ENCODE peak calls at places on chromosomes 4 and X, in six cellular contexts. One of them, this sample, is unnamed.

GRCh38 chrX:76148753-76149152 is 24.1 kb upstream of the PBDC1 start:
- DNase-seq in WTC11: peak; percentile 15
- DNase-seq in cerebellum: no peak
- DNase-seq in NCI-H1694 treated with DMSO at 0.1 percent for 48 hours: peak; percentile 14
- DNase-seq in stimulated activated CD4-positive, alpha-beta T cell treated with anti-CD3 and anti-CD28 coated beads, TNF-alpha, amount 100 ng/mL, for 1 hour: no peak
- DNase-seq in NCI-H1105: no peak
- DNase-seq in this sample: peak; percentile 2

GRCh38 chrX:3527811-3528210 is 181.4 kb upstream of the MXRA5 start:
- DNase-seq in WTC11: no peak
- DNase-seq in cerebellum: no peak
- DNase-seq in NCI-H1694 treated with DMSO at 0.1 percent for 48 hours: no peak
- DNase-seq in stimulated activated CD4-positive, alpha-beta T cell treated with anti-CD3 and anti-CD28 coated beads, TNF-alpha, amount 100 ng/mL, for 1 hour: no peak
- DNase-seq in NCI-H1105: no peak
- DNase-seq in this sample: no peak

GRCh38 chr4:74624351-74625151 is 169.8 kb downstream of the BTC start:
- DNase-seq in WTC11: no peak
- DNase-seq in cerebellum: no peak
- DNase-seq in NCI-H1694 treated with DMSO at 0.1 percent for 48 hours: no peak
- DNase-seq in stimulated activated CD4-positive, alpha-beta T cell treated with anti-CD3 and anti-CD28 coated beads, TNF-alpha, amount 100 ng/mL, for 1 hour: no peak
- DNase-seq in NCI-H1105: no peak
- DNase-seq in this sample: no peak

GRCh38 chrX:98380556-98380955 is 1496.8 kb downstream of the RPA4 start:
- DNase-seq in WTC11: peak; percentile 13
- DNase-seq in cerebellum: no peak
- DNase-seq in NCI-H1694 treated with DMSO at 0.1 percent for 48 hours: no peak
- DNase-seq in stimulated activated CD4-positive, alpha-beta T cell treated with anti-CD3 and anti-CD28 coated beads, TNF-alpha, amount 100 ng/mL, for 1 hour: no peak
- DNase-seq in NCI-H1105: no peak
- DNase-seq in this sample: no peak

GRCh38 chrX:49773993-49774392 is 55.1 kb upstream of the PAGE4 start:
- DNase-seq in WTC11: no peak
- DNase-seq in cerebellum: no peak
- DNase-seq in NCI-H1694 treated with DMSO at 0.1 percent for 48 hours: no peak
- DNase-seq in stimulated activated CD4-positive, alpha-beta T cell treated with anti-CD3 and anti-CD28 coated beads, TNF-alpha, amount 100 ng/mL, for 1 hour: no peak
- DNase-seq in NCI-H1105: no peak
- DNase-seq in this sample: no peak

GRCh38 chr4:133045288-133045687 is 103.8 kb upstream of the PCDH10 start:
- DNase-seq in WTC11: no peak
- DNase-seq in cerebellum: no peak
- DNase-seq in NCI-H1694 treated with DMSO at 0.1 percent for 48 hours: no peak
- DNase-seq in stimulated activated CD4-positive, alpha-beta T cell treated with anti-CD3 and anti-CD28 coated beads, TNF-alpha, amount 100 ng/mL, for 1 hour: no peak
- DNase-seq in NCI-H1105: no peak
- DNase-seq in this sample: no peak

GRCh38 chr4:26819026-26819425 is 41.6 kb upstream of the STIM2 start:
- DNase-seq in WTC11: no peak
- DNase-seq in cerebellum: no peak
- DNase-seq in NCI-H1694 treated with DMSO at 0.1 percent for 48 hours: no peak
- DNase-seq in stimulated activated CD4-positive, alpha-beta T cell treated with anti-CD3 and anti-CD28 coated beads, TNF-alpha, amount 100 ng/mL, for 1 hour: no peak
- DNase-seq in NCI-H1105: no peak
- DNase-seq in this sample: no peak

GRCh38 chr4:86500527-86500926 is 93.6 kb upstream of the PTPN13 start:
- DNase-seq in WTC11: no peak
- DNase-seq in cerebellum: no peak
- DNase-seq in NCI-H1694 treated with DMSO at 0.1 percent for 48 hours: no peak
- DNase-seq in stimulated activated CD4-positive, alpha-beta T cell treated with anti-CD3 and anti-CD28 coated beads, TNF-alpha, amount 100 ng/mL, for 1 hour: no peak
- DNase-seq in NCI-H1105: no peak
- DNase-seq in this sample: no peak

GRCh38 chr4:173821031-173821430 is 291.0 kb upstream of the HAND2 start:
- DNase-seq in WTC11: no peak
- DNase-seq in cerebellum: no peak
- DNase-seq in NCI-H1694 treated with DMSO at 0.1 percent for 48 hours: no peak
- DNase-seq in stimulated activated CD4-positive, alpha-beta T cell treated with anti-CD3 and anti-CD28 coated beads, TNF-alpha, amount 100 ng/mL, for 1 hour: no peak
- DNase-seq in NCI-H1105: no peak
- DNase-seq in this sample: no peak

GRCh38 chr4:3685081-3685645 is 81.0 kb upstream of the ADRA2C start:
- DNase-seq in WTC11: no peak
- DNase-seq in cerebellum: no peak
- DNase-seq in NCI-H1694 treated with DMSO at 0.1 percent for 48 hours: no peak
- DNase-seq in stimulated activated CD4-positive, alpha-beta T cell treated with anti-CD3 and anti-CD28 coated beads, TNF-alpha, amount 100 ng/mL, for 1 hour: no peak
- DNase-seq in NCI-H1105: no peak
- DNase-seq in this sample: no peak

GRCh38 chr4:174461438-174462106 is 60.7 kb downstream of the HPGD start:
- DNase-seq in WTC11: no peak
- DNase-seq in cerebellum: no peak
- DNase-seq in NCI-H1694 treated with DMSO at 0.1 percent for 48 hours: no peak
- DNase-seq in stimulated activated CD4-positive, alpha-beta T cell treated with anti-CD3 and anti-CD28 coated beads, TNF-alpha, amount 100 ng/mL, for 1 hour: no peak
- DNase-seq in NCI-H1105: peak; percentile 11
- DNase-seq in this sample: no peak

GRCh38 chr4:57063518-57063917 is 46.7 kb downstream of the IGFBP7 start:
- DNase-seq in WTC11: no peak
- DNase-seq in cerebellum: no peak
- DNase-seq in NCI-H1694 treated with DMSO at 0.1 percent for 48 hours: no peak
- DNase-seq in stimulated activated CD4-positive, alpha-beta T cell treated with anti-CD3 and anti-CD28 coated beads, TNF-alpha, amount 100 ng/mL, for 1 hour: no peak
- DNase-seq in NCI-H1105: no peak
- DNase-seq in this sample: no peak

GRCh38 chr4:86845593-86845992 is 3.6 kb downstream of the SLC10A6 start:
- DNase-seq in WTC11: no peak
- DNase-seq in cerebellum: no peak
- DNase-seq in NCI-H1694 treated with DMSO at 0.1 percent for 48 hours: no peak
- DNase-seq in stimulated activated CD4-positive, alpha-beta T cell treated with anti-CD3 and anti-CD28 coated beads, TNF-alpha, amount 100 ng/mL, for 1 hour: no peak
- DNase-seq in NCI-H1105: no peak
- DNase-seq in this sample: no peak

GRCh38 chrX:7168366-7168765 is 20.4 kb upstream of the PUDP start:
- DNase-seq in WTC11: no peak
- DNase-seq in cerebellum: no peak
- DNase-seq in NCI-H1694 treated with DMSO at 0.1 percent for 48 hours: no peak
- DNase-seq in stimulated activated CD4-positive, alpha-beta T cell treated with anti-CD3 and anti-CD28 coated beads, TNF-alpha, amount 100 ng/mL, for 1 hour: no peak
- DNase-seq in NCI-H1105: no peak
- DNase-seq in this sample: no peak

GRCh38 chrX:87580862-87581261 is 63.3 kb downstream of the KLHL4 start:
- DNase-seq in WTC11: no peak
- DNase-seq in cerebellum: no peak
- DNase-seq in NCI-H1694 treated with DMSO at 0.1 percent for 48 hours: no peak
- DNase-seq in stimulated activated CD4-positive, alpha-beta T cell treated with anti-CD3 and anti-CD28 coated beads, TNF-alpha, amount 100 ng/mL, for 1 hour: no peak
- DNase-seq in NCI-H1105: no peak
- DNase-seq in this sample: no peak

GRCh38 chr4:152697284-152698011 is 17.7 kb upstream of the TMEM154 start:
- DNase-seq in WTC11: no peak
- DNase-seq in cerebellum: no peak
- DNase-seq in NCI-H1694 treated with DMSO at 0.1 percent for 48 hours: no peak
- DNase-seq in stimulated activated CD4-positive, alpha-beta T cell treated with anti-CD3 and anti-CD28 coated beads, TNF-alpha, amount 100 ng/mL, for 1 hour: no peak
- DNase-seq in NCI-H1105: no peak
- DNase-seq in this sample: no peak

GRCh38 chrX:37958493-37959211 is 47.7 kb upstream of the SYTL5 start:
- DNase-seq in WTC11: no peak
- DNase-seq in cerebellum: no peak
- DNase-seq in NCI-H1694 treated with DMSO at 0.1 percent for 48 hours: no peak
- DNase-seq in stimulated activated CD4-positive, alpha-beta T cell treated with anti-CD3 and anti-CD28 coated beads, TNF-alpha, amount 100 ng/mL, for 1 hour: no peak
- DNase-seq in NCI-H1105: no peak
- DNase-seq in this sample: no peak

GRCh38 chrX:115560978-115561604 is at the start of gene PLS3:
- DNase-seq in WTC11: peak; percentile 81
- DNase-seq in cerebellum: peak; percentile 10
- DNase-seq in NCI-H1694 treated with DMSO at 0.1 percent for 48 hours: no peak
- DNase-seq in stimulated activated CD4-positive, alpha-beta T cell treated with anti-CD3 and anti-CD28 coated beads, TNF-alpha, amount 100 ng/mL, for 1 hour: no peak
- DNase-seq in NCI-H1105: peak; percentile 55
- DNase-seq in this sample: peak; percentile 82

GRCh38 chr4:145390566-145390965 is 91.1 kb upstream of the SMAD1 start:
- DNase-seq in WTC11: no peak
- DNase-seq in cerebellum: no peak
- DNase-seq in NCI-H1694 treated with DMSO at 0.1 percent for 48 hours: no peak
- DNase-seq in stimulated activated CD4-positive, alpha-beta T cell treated with anti-CD3 and anti-CD28 coated beads, TNF-alpha, amount 100 ng/mL, for 1 hour: no peak
- DNase-seq in NCI-H1105: no peak
- DNase-seq in this sample: no peak

GRCh38 chr4:5710065-5710961 is 688 bp upstream of the EVC start:
- DNase-seq in WTC11: no peak
- DNase-seq in cerebellum: no peak
- DNase-seq in NCI-H1694 treated with DMSO at 0.1 percent for 48 hours: no peak
- DNase-seq in stimulated activated CD4-positive, alpha-beta T cell treated with anti-CD3 and anti-CD28 coated beads, TNF-alpha, amount 100 ng/mL, for 1 hour: no peak
- DNase-seq in NCI-H1105: no peak
- DNase-seq in this sample: peak; percentile 15

GRCh38 chr4:118773082-118773792 is 62.7 kb downstream of the SEC24D start:
- DNase-seq in WTC11: no peak
- DNase-seq in cerebellum: no peak
- DNase-seq in NCI-H1694 treated with DMSO at 0.1 percent for 48 hours: no peak
- DNase-seq in stimulated activated CD4-positive, alpha-beta T cell treated with anti-CD3 and anti-CD28 coated beads, TNF-alpha, amount 100 ng/mL, for 1 hour: no peak
- DNase-seq in NCI-H1105: no peak
- DNase-seq in this sample: no peak

GRCh38 chr4:173146456-173146855 is 22.2 kb upstream of the GALNT7 start:
- DNase-seq in WTC11: no peak
- DNase-seq in cerebellum: no peak
- DNase-seq in NCI-H1694 treated with DMSO at 0.1 percent for 48 hours: no peak
- DNase-seq in stimulated activated CD4-positive, alpha-beta T cell treated with anti-CD3 and anti-CD28 coated beads, TNF-alpha, amount 100 ng/mL, for 1 hour: no peak
- DNase-seq in NCI-H1105: no peak
- DNase-seq in this sample: no peak

GRCh38 chr4:166594326-166594946 is 639.9 kb downstream of the SPOCK3 start:
- DNase-seq in WTC11: peak; percentile 70
- DNase-seq in cerebellum: peak; percentile 26
- DNase-seq in NCI-H1694 treated with DMSO at 0.1 percent for 48 hours: peak; percentile 8
- DNase-seq in stimulated activated CD4-positive, alpha-beta T cell treated with anti-CD3 and anti-CD28 coated beads, TNF-alpha, amount 100 ng/mL, for 1 hour: no peak
- DNase-seq in NCI-H1105: peak; percentile 20
- DNase-seq in this sample: peak; percentile 40

GRCh38 chrX:69139516-69139915 is 25.7 kb downstream of the PJA1 start:
- DNase-seq in WTC11: no peak
- DNase-seq in cerebellum: no peak
- DNase-seq in NCI-H1694 treated with DMSO at 0.1 percent for 48 hours: no peak
- DNase-seq in stimulated activated CD4-positive, alpha-beta T cell treated with anti-CD3 and anti-CD28 coated beads, TNF-alpha, amount 100 ng/mL, for 1 hour: no peak
- DNase-seq in NCI-H1105: no peak
- DNase-seq in this sample: no peak

GRCh38 chrX:45771560-45772340 is 571.1 kb upstream of the DIPK2B start:
- DNase-seq in WTC11: no peak
- DNase-seq in cerebellum: no peak
- DNase-seq in NCI-H1694 treated with DMSO at 0.1 percent for 48 hours: no peak
- DNase-seq in stimulated activated CD4-positive, alpha-beta T cell treated with anti-CD3 and anti-CD28 coated beads, TNF-alpha, amount 100 ng/mL, for 1 hour: no peak
- DNase-seq in NCI-H1105: no peak
- DNase-seq in this sample: no peak

GRCh38 chr4:924107-925096 is 7.7 kb downstream of the GAK start:
- DNase-seq in WTC11: no peak
- DNase-seq in cerebellum: no peak
- DNase-seq in NCI-H1694 treated with DMSO at 0.1 percent for 48 hours: no peak
- DNase-seq in stimulated activated CD4-positive, alpha-beta T cell treated with anti-CD3 and anti-CD28 coated beads, TNF-alpha, amount 100 ng/mL, for 1 hour: no peak
- DNase-seq in NCI-H1105: no peak
- DNase-seq in this sample: no peak

GRCh38 chrX:30246769-30247489 is at the start of gene MAGEB1:
- DNase-seq in WTC11: peak; percentile 62
- DNase-seq in cerebellum: no peak
- DNase-seq in NCI-H1694 treated with DMSO at 0.1 percent for 48 hours: no peak
- DNase-seq in stimulated activated CD4-positive, alpha-beta T cell treated with anti-CD3 and anti-CD28 coated beads, TNF-alpha, amount 100 ng/mL, for 1 hour: no peak
- DNase-seq in NCI-H1105: no peak
- DNase-seq in this sample: no peak

GRCh38 chr4:76747613-76748012 is 150.3 kb downstream of the SOWAHB start:
- DNase-seq in WTC11: no peak
- DNase-seq in cerebellum: no peak
- DNase-seq in NCI-H1694 treated with DMSO at 0.1 percent for 48 hours: no peak
- DNase-seq in stimulated activated CD4-positive, alpha-beta T cell treated with anti-CD3 and anti-CD28 coated beads, TNF-alpha, amount 100 ng/mL, for 1 hour: no peak
- DNase-seq in NCI-H1105: no peak
- DNase-seq in this sample: no peak

GRCh38 chrX:48703228-48703627 is 6.7 kb downstream of the SUV39H1 start:
- DNase-seq in WTC11: no peak
- DNase-seq in cerebellum: no peak
- DNase-seq in NCI-H1694 treated with DMSO at 0.1 percent for 48 hours: no peak
- DNase-seq in stimulated activated CD4-positive, alpha-beta T cell treated with anti-CD3 and anti-CD28 coated beads, TNF-alpha, amount 100 ng/mL, for 1 hour: no peak
- DNase-seq in NCI-H1105: no peak
- DNase-seq in this sample: no peak

GRCh38 chr4:30330894-30331652 is 389.1 kb upstream of the PCDH7 start:
- DNase-seq in WTC11: no peak
- DNase-seq in cerebellum: no peak
- DNase-seq in NCI-H1694 treated with DMSO at 0.1 percent for 48 hours: no peak
- DNase-seq in stimulated activated CD4-positive, alpha-beta T cell treated with anti-CD3 and anti-CD28 coated beads, TNF-alpha, amount 100 ng/mL, for 1 hour: no peak
- DNase-seq in NCI-H1105: no peak
- DNase-seq in this sample: no peak

GRCh38 chr4:2785613-2786012 is 7.3 kb upstream of the SH3BP2 start:
- DNase-seq in WTC11: no peak
- DNase-seq in cerebellum: no peak
- DNase-seq in NCI-H1694 treated with DMSO at 0.1 percent for 48 hours: no peak
- DNase-seq in stimulated activated CD4-positive, alpha-beta T cell treated with anti-CD3 and anti-CD28 coated beads, TNF-alpha, amount 100 ng/mL, for 1 hour: no peak
- DNase-seq in NCI-H1105: no peak
- DNase-seq in this sample: no peak

GRCh38 chr4:109559625-109559982 is 442 bp upstream of the MCUB start:
- DNase-seq in WTC11: peak; percentile 63
- DNase-seq in cerebellum: no peak
- DNase-seq in NCI-H1694 treated with DMSO at 0.1 percent for 48 hours: no peak
- DNase-seq in stimulated activated CD4-positive, alpha-beta T cell treated with anti-CD3 and anti-CD28 coated beads, TNF-alpha, amount 100 ng/mL, for 1 hour: no peak
- DNase-seq in NCI-H1105: no peak
- DNase-seq in this sample: no peak

GRCh38 chrX:11509786-11510185 is 155.9 kb downstream of the ARHGAP6 start:
- DNase-seq in WTC11: no peak
- DNase-seq in cerebellum: no peak
- DNase-seq in NCI-H1694 treated with DMSO at 0.1 percent for 48 hours: no peak
- DNase-seq in stimulated activated CD4-positive, alpha-beta T cell treated with anti-CD3 and anti-CD28 coated beads, TNF-alpha, amount 100 ng/mL, for 1 hour: no peak
- DNase-seq in NCI-H1105: no peak
- DNase-seq in this sample: no peak

GRCh38 chrX:47456080-47456479 is 26.9 kb downstream of the ZNF41 start:
- DNase-seq in WTC11: no peak
- DNase-seq in cerebellum: no peak
- DNase-seq in NCI-H1694 treated with DMSO at 0.1 percent for 48 hours: no peak
- DNase-seq in stimulated activated CD4-positive, alpha-beta T cell treated with anti-CD3 and anti-CD28 coated beads, TNF-alpha, amount 100 ng/mL, for 1 hour: no peak
- DNase-seq in NCI-H1105: no peak
- DNase-seq in this sample: no peak